ENCODE peak calls at places on chromosomes 3 and 15, in eight cellular contexts. S is endothelial cell of umbilical vein, O is astrocyte of the spinal cord, F is neural crest cell, X is stomach, C is MCF 10A, L is GM12865, B is choroid plexus epithelial cell. T is an unnamed sample.

GRCh38 chr15:73225358-73226015 is 143.3 kb downstream of the HCN4 start:
- DNase-seq in S (no peak), O (no peak), F (no peak), X (no peak), C (peak), L (no peak), B (no peak), T (no peak)

GRCh38 chr3:43423142-43423541 is 136.8 kb downstream of the SNRK start:
- DNase-seq in S (no peak), O (peak), F (no peak), X (peak), C (peak), L (no peak), B (peak), T (no peak)

GRCh38 chr15:56917652-56918045 is 795 bp upstream of the TCF12 start:
- DNase-seq in S (no peak), O (no peak), F (no peak), X (no peak), C (no peak), L (peak), B (no peak), T (no peak)

GRCh38 chr3:30510596-30510995 is 95.8 kb upstream of the TGFBR2 start:
- DNase-seq in S (peak), O (peak), F (no peak), X (no peak), C (no peak), L (no peak), B (peak), T (no peak)

GRCh38 chr3:168155207-168155785 is 59.6 kb upstream of the GOLIM4 start:
- DNase-seq in S (no peak), O (no peak), F (no peak), X (no peak), C (no peak), L (no peak), B (no peak), T (no peak)

GRCh38 chr3:125042725-125043406 is 12.9 kb downstream of the HEG1 start:
- DNase-seq in S (peak), O (peak), F (no peak), X (no peak), C (no peak), L (no peak), B (peak), T (no peak)

GRCh38 chr3:31906182-31906581 is 74.9 kb downstream of the OSBPL10 start:
- DNase-seq in S (peak), O (no peak), F (no peak), X (no peak), C (no peak), L (no peak), B (no peak), T (no peak)

GRCh38 chr3:49673131-49673714 is 928 bp upstream of the APEH start:
- DNase-seq in S (no peak), O (no peak), F (no peak), X (no peak), C (no peak), L (peak), B (peak), T (no peak)

GRCh38 chr3:187624588-187624987 is 45.6 kb downstream of the SST start:
- DNase-seq in S (no peak), O (no peak), F (no peak), X (no peak), C (no peak), L (no peak), B (peak), T (no peak)

GRCh38 chr3:123285066-123285465 is 83.3 kb downstream of the SEC22A start:
- DNase-seq in S (no peak), O (no peak), F (no peak), X (no peak), C (no peak), L (no peak), B (no peak), T (no peak)

GRCh38 chr3:62884041-62884870 is 9.0 kb upstream of the CADPS start:
- DNase-seq in S (no peak), O (no peak), F (no peak), X (no peak), C (no peak), L (no peak), B (no peak), T (no peak)

GRCh38 chr3:184760337-184761119 is 48.7 kb upstream of the MAGEF1 start:
- DNase-seq in S (no peak), O (no peak), F (no peak), X (no peak), C (peak), L (no peak), B (peak), T (no peak)

GRCh38 chr15:59953392-59953883 is 50.7 kb upstream of the FOXB1 start:
- DNase-seq in S (no peak), O (no peak), F (no peak), X (no peak), C (no peak), L (no peak), B (no peak), T (no peak)

GRCh38 chr3:133610031-133610430 is 36.5 kb downstream of the CDV3 start:
- DNase-seq in S (no peak), O (peak), F (no peak), X (no peak), C (no peak), L (no peak), B (peak), T (no peak)

GRCh38 chr3:66991478-66991877 is 6.6 kb upstream of the KBTBD8 start:
- DNase-seq in S (peak), O (peak), F (no peak), X (no peak), C (peak), L (no peak), B (peak), T (no peak)

GRCh38 chr15:68700395-68701123 is 120.1 kb downstream of the ANP32A start:
- DNase-seq in S (peak), O (peak), F (peak), X (no peak), C (no peak), L (no peak), B (peak), T (peak)

GRCh38 chr3:23219117-23219516 is 16.0 kb downstream of the UBE2E2 start:
- DNase-seq in S (no peak), O (no peak), F (no peak), X (no peak), C (no peak), L (peak), B (peak), T (no peak)

GRCh38 chr3:29156071-29156715 is 124.7 kb upstream of the RBMS3 start:
- DNase-seq in S (no peak), O (peak), F (no peak), X (no peak), C (no peak), L (no peak), B (no peak), T (no peak)

GRCh38 chr3:80278056-80278455 is 510.3 kb upstream of the ROBO1 start:
- DNase-seq in S (no peak), O (no peak), F (no peak), X (no peak), C (no peak), L (no peak), B (no peak), T (no peak)

GRCh38 chr3:98777801-98778220 is 14.7 kb downstream of the ST3GAL6 start:
- DNase-seq in S (peak), O (peak), F (no peak), X (no peak), C (peak), L (no peak), B (peak), T (no peak)

GRCh38 chr3:49238274-49239127 is 38.5 kb downstream of the C3orf62 start:
- DNase-seq in S (peak), O (peak), F (no peak), X (peak), C (peak), L (peak), B (peak), T (no peak)

GRCh38 chr3:148230473-148230872 is 467.2 kb upstream of the AGTR1 start:
- DNase-seq in S (no peak), O (no peak), F (no peak), X (no peak), C (no peak), L (no peak), B (no peak), T (no peak)

GRCh38 chr15:64133619-64134018 is 17.9 kb upstream of the SNX22 start:
- DNase-seq in S (no peak), O (no peak), F (no peak), X (no peak), C (no peak), L (no peak), B (no peak), T (no peak)

GRCh38 chr3:37052860-37053259 is 59.5 kb downstream of the MLH1 start:
- DNase-seq in S (no peak), O (peak), F (no peak), X (peak), C (no peak), L (no peak), B (no peak), T (no peak)

GRCh38 chr15:26095710-26096330 is 232.7 kb upstream of the ATP10A start:
- DNase-seq in S (no peak), O (no peak), F (no peak), X (no peak), C (no peak), L (no peak), B (no peak), T (no peak)

GRCh38 chr3:126124148-126124868 is 40.4 kb upstream of the SLC41A3 start:
- DNase-seq in S (no peak), O (no peak), F (no peak), X (peak), C (no peak), L (no peak), B (no peak), T (peak)

GRCh38 chr3:114025451-114025850 is 30.9 kb downstream of the CCDC191 start:
- DNase-seq in S (no peak), O (no peak), F (no peak), X (no peak), C (no peak), L (no peak), B (no peak), T (no peak)

GRCh38 chr3:63914312-63914711 is 2.1 kb upstream of the SCAANT1 start:
- DNase-seq in S (peak), O (no peak), F (no peak), X (peak), C (peak), L (no peak), B (peak), T (no peak)

GRCh38 chr3:27307566-27307965 is 61.6 kb downstream of the NEK10 start:
- DNase-seq in S (no peak), O (no peak), F (no peak), X (no peak), C (no peak), L (no peak), B (no peak), T (no peak)

GRCh38 chr3:7075120-7075519 is 214.2 kb downstream of the GRM7 start:
- DNase-seq in S (no peak), O (no peak), F (no peak), X (no peak), C (no peak), L (peak), B (no peak), T (no peak)

GRCh38 chr3:7070461-7070860 is 209.5 kb downstream of the GRM7 start:
- DNase-seq in S (no peak), O (no peak), F (no peak), X (no peak), C (no peak), L (no peak), B (no peak), T (no peak)

GRCh38 chr3:7074217-7074616 is 213.3 kb downstream of the GRM7 start:
- DNase-seq in S (no peak), O (no peak), F (no peak), X (no peak), C (no peak), L (peak), B (no peak), T (no peak)

GRCh38 chr3:7075901-7076300 is 215.0 kb downstream of the GRM7 start:
- DNase-seq in S (no peak), O (no peak), F (no peak), X (no peak), C (peak), L (peak), B (no peak), T (no peak)
- TF ChIP-seq CTCF in S (peak), O (peak), F (peak), X (no peak), C (peak), L (peak), B (peak), T (no peak)

DNA sequence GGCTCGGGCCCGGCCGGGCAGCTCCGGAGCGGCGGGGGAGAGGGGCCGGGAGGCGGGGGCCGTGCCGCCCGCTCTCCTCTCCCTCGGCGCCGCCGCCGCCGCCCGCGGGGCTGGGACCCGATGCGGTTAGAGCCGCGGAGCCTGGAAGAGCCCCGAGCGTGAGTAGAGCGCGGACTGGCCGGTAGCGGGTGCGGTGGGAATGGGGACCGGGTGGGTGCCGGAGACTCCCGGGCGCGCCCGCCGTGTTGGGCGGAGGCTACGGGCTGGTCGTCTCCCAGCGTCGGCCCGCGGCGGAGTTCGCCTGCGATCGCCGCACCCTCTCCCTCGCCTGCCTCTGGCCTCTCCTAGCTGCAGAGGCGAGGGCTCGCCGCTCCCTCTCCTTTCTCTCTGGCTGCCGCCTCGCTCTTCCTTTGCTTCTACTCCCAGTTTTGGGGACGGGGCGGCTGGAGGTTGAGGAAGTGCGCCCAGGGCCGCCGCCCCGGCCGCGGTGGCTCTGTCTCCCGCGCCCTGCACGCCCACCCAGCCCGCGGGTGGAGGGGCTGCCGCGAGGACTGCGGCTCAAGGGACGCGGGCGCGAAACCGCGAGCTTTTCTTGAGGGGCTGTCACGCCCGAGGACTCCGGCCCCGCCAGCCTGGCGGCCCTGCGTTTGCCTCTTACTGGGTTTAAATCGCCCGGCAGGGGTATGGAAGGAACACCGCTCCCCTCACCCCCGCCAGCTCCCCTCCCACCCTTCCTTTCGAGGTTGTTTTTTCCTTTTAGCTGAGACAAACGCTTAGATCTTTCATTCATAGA is 485 bp downstream of the PIK3CA start:
- DNase-seq in S (peak), O (peak), F (peak), X (peak), C (peak), L (peak), B (peak), T (peak)
- TF ChIP-seq CTCF in S (no peak), O (no peak), F (no peak), X (no peak), C (no peak), L (no peak), B (peak), T (no peak)

GRCh38 chr3:44712455-44713075 is at the start of gene ZNF502:
- DNase-seq in S (peak), O (peak), F (no peak), X (peak), C (peak), L (no peak), B (peak), T (no peak)
- TF ChIP-seq CTCF in S (peak), O (peak), F (no peak), X (no peak), C (no peak), L (no peak), B (peak), T (no peak)

DNA sequence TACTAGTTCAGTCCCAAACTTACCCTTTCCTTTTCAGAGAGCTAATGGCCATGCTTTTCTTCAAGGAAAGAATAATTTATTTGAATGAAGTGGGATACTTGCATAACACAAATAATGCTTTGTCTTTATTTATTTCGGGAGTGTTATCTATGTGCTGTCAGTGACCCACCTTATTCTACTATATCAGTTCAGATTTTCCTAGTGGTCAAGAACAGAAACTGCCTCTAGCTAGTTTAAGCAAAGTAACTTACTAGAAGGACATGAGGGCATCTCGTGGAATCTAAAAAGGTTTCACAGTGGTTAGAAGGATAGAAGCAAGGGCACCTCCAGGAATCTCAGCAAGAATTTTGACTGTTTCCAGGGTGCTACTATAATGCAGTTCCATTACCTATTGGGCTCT is 3.8 kb upstream of the TIMMDC1 start:
- DNase-seq in S (no peak), O (no peak), F (no peak), X (no peak), C (no peak), L (no peak), B (no peak), T (no peak)
- TF ChIP-seq CTCF in S (no peak), O (peak), F (peak), X (no peak), C (no peak), L (no peak), B (no peak), T (peak)

GRCh38 chr3:25171118-25171912 is 256.7 kb upstream of the RARB start:
- DNase-seq in S (no peak), O (no peak), F (no peak), X (no peak), C (no peak), L (no peak), B (no peak), T (no peak)
- TF ChIP-seq CTCF in S (no peak), O (no peak), F (no peak), X (no peak), C (no peak), L (no peak), B (no peak), T (no peak)

T was measured in mesothelial cell of epicardium.